ENCODE peak calls at places on chromosomes 16 and 17, in seven cellular contexts. C is A549; A is activated CD4-positive, alpha-beta T cell treated with anti-CD3 and anti-CD28 coated beads for 24 hours; I is Jurkat, Clone E6-1; P is BJ; N is activated CD8-positive, alpha-beta memory T cell treated with anti-CD3 and anti-CD28 coated beads for 4 hours; H is NCI-H2081. T is an unnamed sample.

GRCh38 chr16:85419503-85420408 is 193.4 kb upstream of the GSE1 start:
- DNase-seq in I (no peak), N (no peak), C (no peak), A (no peak), H (no peak), P (no peak), T (no peak)

GRCh38 chr17:14581181-14581830 is 280.4 kb downstream of the HS3ST3B1 start:
- DNase-seq in I (no peak), P (no peak), A (no peak), H (no peak), N (no peak), C (no peak), T (no peak)

GRCh38 chr17:67559381-67559966 is 158.3 kb upstream of the NOL11 start:
- DNase-seq in P (no peak), I (no peak), A (no peak), H (peak), C (no peak), N (no peak), T (no peak)

GRCh38 chr17:65536573-65537342 is 24.7 kb downstream of the AXIN2 start:
- DNase-seq in C (no peak), H (no peak), P (no peak), N (no peak), I (no peak), A (no peak), T (no peak)

GRCh38 chr16:54649846-54650245 is 280.8 kb upstream of the IRX5 start:
- DNase-seq in A (no peak), N (no peak), I (no peak), C (no peak), P (no peak), H (no peak), T (no peak)

GRCh38 chr17:16122697-16123434 is 92.5 kb downstream of the NCOR1 start:
- DNase-seq in A (no peak), N (no peak), P (no peak), I (no peak), C (no peak), H (no peak), T (no peak)

GRCh38 chr16:4511441-4512082 is 27.0 kb downstream of the CDIP1 start:
- DNase-seq in C (peak), I (no peak), N (no peak), H (peak), A (no peak), P (no peak), T (no peak)

GRCh38 chr17:61849674-61850073 is 13.7 kb downstream of the BRIP1 start:
- DNase-seq in A (no peak), H (no peak), N (no peak), I (no peak), P (no peak), C (no peak), T (no peak)

GRCh38 chr17:9330140-9330902 is 245.3 kb downstream of the STX8 start:
- DNase-seq in I (no peak), C (no peak), A (no peak), P (no peak), H (no peak), N (no peak), T (no peak)

GRCh38 chr17:83050651-83051422 is 28.6 kb upstream of the METRNL start:
- DNase-seq in H (peak), C (no peak), P (no peak), A (no peak), I (no peak), N (no peak), T (no peak)

GRCh38 chr16:88087517-88087877 is 136.3 kb downstream of the BANP start:
- DNase-seq in I (no peak), A (no peak), C (no peak), P (no peak), H (no peak), N (no peak), T (no peak)

GRCh38 chr17:58572846-58573245 is 58.4 kb upstream of the MTMR4 start:
- DNase-seq in N (no peak), A (no peak), P (no peak), I (no peak), H (no peak), C (no peak), T (no peak)

GRCh38 chr17:79217473-79218135 is 143.0 kb downstream of the ENGASE start:
- DNase-seq in P (no peak), H (no peak), I (no peak), A (no peak), C (no peak), N (no peak), T (no peak)

GRCh38 chr16:46826618-46827017 is 4.4 kb downstream of the C16orf87 start:
- DNase-seq in C (no peak), I (no peak), P (no peak), A (no peak), H (no peak), N (no peak), T (no peak)

GRCh38 chr16:10992112-10992511 is 47.7 kb downstream of the CLEC16A start:
- DNase-seq in A (no peak), P (no peak), N (no peak), H (no peak), C (no peak), I (no peak), T (no peak)

GRCh38 chr16:66984902-66985311 is 3.5 kb upstream of the CES4A start:
- DNase-seq in C (no peak), A (peak), N (peak), P (no peak), I (no peak), H (no peak), T (peak)

GRCh38 chr17:6496116-6496481 is 51.8 kb downstream of the PIMREG start:
- DNase-seq in C (no peak), P (no peak), N (no peak), H (no peak), A (no peak), I (peak), T (no peak)

GRCh38 chr16:72349719-72350118 is 177.8 kb upstream of the PMFBP1 start:
- DNase-seq in N (no peak), H (no peak), P (no peak), C (no peak), A (no peak), I (no peak), T (no peak)

GRCh38 chr16:8571061-8571596 is 19.2 kb downstream of the TMEM114 start:
- DNase-seq in C (no peak), N (no peak), H (no peak), I (no peak), P (peak), A (no peak), T (no peak)

GRCh38 chr16:66537236-66537635 is 12.7 kb downstream of the TK2 start:
- DNase-seq in C (no peak), I (no peak), P (no peak), H (no peak), A (no peak), N (no peak), T (no peak)

GRCh38 chr17:75478508-75478907 is 22.1 kb downstream of the TMEM94 start:
- DNase-seq in N (no peak), I (no peak), A (no peak), P (no peak), C (no peak), H (no peak), T (no peak)

GRCh38 chr16:70151391-70151790 is 22.2 kb upstream of the CLEC18C start:
- DNase-seq in P (no peak), C (peak), A (no peak), N (no peak), H (no peak), I (no peak), T (no peak)

GRCh38 chr16:12690024-12690423 is 113.7 kb downstream of the CPPED1 start:
- DNase-seq in N (no peak), C (no peak), H (no peak), I (peak), P (no peak), A (no peak), T (no peak)

GRCh38 chr17:47957591-47958490 is at the start of gene PRR15L:
- DNase-seq in H (peak), I (no peak), N (no peak), A (no peak), C (no peak), P (no peak), T (no peak)

GRCh38 chr17:73782641-73783381 is 138.6 kb upstream of the SDK2 start:
- DNase-seq in A (no peak), H (peak), C (no peak), I (no peak), N (no peak), P (no peak), T (no peak)